ENCODE peak calls at places on chromosomes 7 and 10, in eight cellular contexts. U, K, H, D, Y, V, P and I are unnamed samples.

GRCh38 chr7:106217089-106217542 is 67.7 kb downstream of the NAMPT start:
- DNase-seq in H (no peak), K (peak), D (peak), V (peak), Y (peak), P (peak), U (peak), I (peak)

GRCh38 chr10:110226555-110226925 is 19.1 kb downstream of the MXI1 start:
- DNase-seq in V (peak), U (peak), P (peak), Y (peak), K (peak), H (peak), D (peak), I (peak)

GRCh38 chr10:63491558-63492316 is 26.0 kb upstream of the JMJD1C start:
- DNase-seq in U (peak), Y (peak), K (peak), D (no peak), V (peak), H (no peak), P (peak), I (no peak)

GRCh38 chr10:61786728-61787127 is 114.8 kb upstream of the ARID5B start:
- DNase-seq in D (no peak), H (peak), K (no peak), V (no peak), P (peak), U (peak), Y (no peak), I (peak)

GRCh38 chr10:63865210-63865609 is 344.0 kb downstream of the REEP3 start:
- DNase-seq in H (no peak), V (no peak), K (no peak), U (no peak), Y (no peak), D (no peak), P (no peak), I (no peak)

GRCh38 chr7:44750921-44751571 is 2.4 kb downstream of the ZMIZ2 start:
- DNase-seq in U (peak), H (no peak), Y (no peak), V (no peak), D (no peak), K (no peak), P (no peak), I (no peak)

GRCh38 chr10:18610517-18610916 is 40.9 kb downstream of the NSUN6 start:
- DNase-seq in Y (no peak), P (no peak), K (no peak), U (peak), H (no peak), V (peak), D (peak), I (peak)

GRCh38 chr10:73517166-73517888 is 21.5 kb upstream of the PPP3CB start:
- DNase-seq in P (no peak), H (no peak), D (no peak), Y (peak), K (no peak), V (no peak), U (no peak), I (no peak)

GRCh38 chr7:158520825-158521224 is 66.8 kb downstream of the PTPRN2 start:
- DNase-seq in Y (no peak), V (no peak), P (no peak), D (no peak), U (no peak), H (no peak), K (no peak), I (no peak)

GRCh38 chr10:121865554-121865953 is 62.3 kb downstream of the ATE1 start:
- DNase-seq in V (no peak), P (no peak), K (no peak), H (no peak), D (no peak), U (no peak), Y (no peak), I (no peak)

GRCh38 chr7:153682628-153683027 is 369.6 kb upstream of the DPP6 start:
- DNase-seq in P (no peak), H (no peak), D (no peak), U (no peak), K (no peak), V (no peak), Y (no peak), I (no peak)

GRCh38 chr10:1535337-1535957 is 201.9 kb downstream of the ADARB2 start:
- DNase-seq in U (no peak), Y (no peak), K (no peak), D (no peak), V (no peak), H (no peak), P (no peak), I (no peak)

GRCh38 chr7:23618241-23618640 is 21.1 kb downstream of the CCDC126 start:
- DNase-seq in U (no peak), D (no peak), K (no peak), V (no peak), P (no peak), H (no peak), Y (no peak), I (no peak)

GRCh38 chr7:20280475-20281351 is 50.0 kb upstream of the ITGB8 start:
- DNase-seq in P (no peak), H (no peak), K (no peak), U (no peak), Y (no peak), V (no peak), D (no peak), I (no peak)

GRCh38 chr7:98879198-98879988 is 1.1 kb downstream of the TRRAP start:
- DNase-seq in H (peak), V (peak), Y (peak), D (no peak), K (no peak), P (no peak), U (peak), I (no peak)

GRCh38 chr7:1708640-1709249 is 38.7 kb downstream of the ELFN1 start:
- DNase-seq in V (no peak), Y (no peak), H (no peak), P (no peak), K (no peak), D (no peak), U (no peak), I (no peak)

GRCh38 chr10:93893646-93894515 is at the start of gene SLC35G1:
- DNase-seq in K (peak), P (peak), V (peak), Y (peak), H (peak), U (peak), D (peak), I (peak)

GRCh38 chr7:150784120-150784736 is 15.9 kb downstream of the TMEM176B start:
- DNase-seq in Y (no peak), D (no peak), U (no peak), P (no peak), K (no peak), H (no peak), V (peak), I (no peak)

GRCh38 chr7:84060760-84061261 is 133.8 kb downstream of the SEMA3A start:
- DNase-seq in H (no peak), P (no peak), U (no peak), D (no peak), K (no peak), Y (no peak), V (no peak), I (no peak)

GRCh38 chr7:100629117-100629711 is 12.1 kb downstream of the TFR2 start:
- DNase-seq in Y (no peak), H (peak), U (no peak), D (no peak), P (no peak), V (peak), K (no peak), I (peak)

GRCh38 chr10:90777614-90778013 is 80.2 kb downstream of the HTR7 start:
- DNase-seq in K (no peak), U (no peak), V (peak), P (no peak), D (no peak), Y (no peak), H (no peak), I (no peak)

GRCh38 chr7:132865766-132866531 is 215.9 kb downstream of the CHCHD3 start:
- DNase-seq in Y (no peak), V (peak), P (no peak), K (no peak), H (peak), D (no peak), U (peak), I (no peak)

GRCh38 chr10:80170641-80171040 is 34.7 kb downstream of the ANXA11 start:
- DNase-seq in K (no peak), D (no peak), V (no peak), P (no peak), H (no peak), U (no peak), Y (peak), I (no peak)

GRCh38 chr7:107768263-107768662 is 24.3 kb downstream of the CBLL1 start:
- DNase-seq in Y (no peak), D (no peak), K (no peak), P (no peak), H (no peak), U (no peak), V (no peak), I (no peak)

GRCh38 chr10:117476716-117477115 is 65.8 kb upstream of the EMX2 start:
- DNase-seq in H (no peak), Y (peak), V (no peak), D (no peak), P (no peak), U (no peak), K (no peak), I (no peak)

GRCh38 chr10:30348378-30348776 is 701 bp downstream of the MTPAP start:
- DNase-seq in K (no peak), P (no peak), U (no peak), Y (no peak), V (no peak), H (peak), D (no peak), I (no peak)

DNA sequence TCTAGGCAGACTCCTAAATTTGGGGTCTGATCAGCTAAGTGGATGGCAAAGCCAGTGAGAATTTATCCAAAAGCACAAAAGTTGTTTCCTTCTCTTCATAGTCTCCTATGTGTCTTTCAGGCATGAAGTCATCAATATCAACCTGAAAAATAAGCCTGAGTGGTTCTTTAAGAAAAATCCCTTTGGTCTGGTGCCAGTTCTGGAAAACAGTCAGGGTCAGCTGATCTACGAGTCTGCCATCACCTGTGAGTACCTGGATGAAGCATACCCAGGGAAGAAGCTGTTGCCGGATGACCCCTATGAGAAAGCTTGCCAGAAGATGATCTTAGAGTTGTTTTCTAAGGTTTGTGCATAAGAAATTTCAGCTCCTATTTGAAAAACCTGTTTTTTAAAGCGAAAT is 4.8 kb downstream of the GSTO1 start:
- DNase-seq in P (no peak), H (no peak), D (no peak), K (no peak), Y (no peak), V (no peak), U (peak), I (no peak)
- TF ChIP-seq POLR2A in P (no peak), H (peak), D (no peak), K (no peak), Y (no peak), V (no peak), U (no peak), I (no peak)

GRCh38 chr7:156949541-156950380 is at the start of gene NOM1:
- DNase-seq in Y (peak), U (peak), P (peak), V (peak), H (peak), D (peak), K (peak), I (peak)
- TF ChIP-seq POLR2A in Y (no peak), U (no peak), P (peak), V (peak), H (peak), D (peak), K (no peak), I (peak)

DNA sequence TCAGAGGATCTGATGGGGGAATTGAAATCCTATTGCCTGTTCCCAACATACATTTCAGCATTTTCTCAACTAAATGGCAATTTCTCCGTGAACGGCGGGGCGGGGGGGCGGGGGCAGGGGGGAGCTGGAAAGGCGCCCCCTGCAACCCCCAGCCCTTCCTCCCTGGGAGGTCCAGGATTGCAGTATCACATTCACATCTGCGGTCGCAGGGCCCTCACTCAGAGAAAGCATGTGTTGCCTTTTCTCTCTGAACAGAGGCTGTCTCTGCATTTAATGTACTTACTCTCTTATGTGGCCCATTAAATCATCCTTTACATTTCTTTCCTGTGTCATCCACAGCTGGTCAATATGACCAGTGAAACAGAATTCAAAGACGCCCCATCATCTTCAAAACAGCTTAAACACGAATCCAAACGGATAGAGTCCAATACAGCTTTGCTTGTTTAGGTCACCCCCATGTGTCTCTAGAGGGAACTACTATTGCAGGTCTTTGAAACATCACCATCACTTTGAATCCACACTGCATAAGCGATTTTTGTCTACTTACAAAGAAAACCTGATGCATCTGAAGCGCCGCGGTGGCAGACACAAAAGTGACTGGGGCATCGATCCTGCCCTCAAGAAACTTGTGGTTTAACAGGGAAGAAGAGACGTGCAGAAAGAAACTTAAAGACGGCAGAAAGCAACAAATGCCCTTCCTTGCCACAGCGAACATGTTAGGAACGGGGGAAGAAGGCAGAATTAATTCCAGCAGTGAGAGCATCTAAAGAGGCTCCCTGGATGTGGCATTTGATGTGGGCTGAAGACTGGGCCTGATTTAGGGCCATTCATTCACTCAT is 17.0 kb upstream of the ECHDC3 start:
- DNase-seq in K (no peak), D (peak), P (no peak), V (peak), U (no peak), H (peak), Y (no peak), I (peak)
- TF ChIP-seq POLR2A in K (no peak), D (no peak), P (no peak), V (no peak), U (no peak), H (no peak), Y (no peak), I (no peak)

GRCh38 chr10:97498076-97498840 is at the start of gene MMS19:
- DNase-seq in U (peak), Y (peak), V (peak), P (peak), H (peak), D (peak), K (peak), I (peak)
- TF ChIP-seq POLR2A in U (peak), Y (peak), V (peak), P (peak), H (peak), D (peak), K (peak), I (peak)

GRCh38 chr10:102782698-102783540 is 39.2 kb downstream of the WBP1L start:
- DNase-seq in K (peak), Y (peak), D (no peak), V (peak), P (peak), H (no peak), U (peak), I (no peak)
- TF ChIP-seq POLR2A in K (no peak), Y (peak), D (no peak), V (no peak), P (no peak), H (no peak), U (no peak), I (no peak)

GRCh38 chr10:69318087-69318996 is 40.0 kb downstream of the HK1 start:
- DNase-seq in P (peak), D (peak), V (peak), H (peak), U (peak), K (peak), Y (peak), I (peak)

GRCh38 chr10:69320521-69320920 is 42.2 kb downstream of the HK1 start:
- DNase-seq in D (no peak), H (no peak), V (no peak), P (no peak), Y (no peak), K (no peak), U (no peak), I (no peak)

GRCh38 chr10:69319911-69320316 is 41.6 kb downstream of the HK1 start:
- DNase-seq in H (no peak), U (peak), D (no peak), Y (no peak), K (peak), V (no peak), P (no peak), I (no peak)

GRCh38 chr10:69317175-69318086 is 39.1 kb downstream of the HK1 start:
- DNase-seq in K (no peak), U (no peak), V (no peak), Y (no peak), D (no peak), P (no peak), H (peak), I (no peak)

GRCh38 chr10:69318997-69319727 is 40.9 kb downstream of the HK1 start:
- DNase-seq in U (peak), Y (peak), V (peak), D (peak), K (peak), P (peak), H (peak), I (no peak)
- TF ChIP-seq POLR2A in U (no peak), Y (peak), V (peak), D (peak), K (no peak), P (no peak), H (peak), I (peak)

GRCh38 chr7:55928006-55928767 is 23.5 kb upstream of the MRPS17 start:
- DNase-seq in H (no peak), K (no peak), U (no peak), V (no peak), D (no peak), Y (no peak), P (no peak), I (no peak)
- TF ChIP-seq POLR2A in H (no peak), K (no peak), U (no peak), V (no peak), D (no peak), Y (no peak), P (no peak), I (no peak)

GRCh38 chr7:40204581-40204980 is 69.8 kb downstream of the SUGCT start:
- DNase-seq in U (no peak), Y (no peak), P (no peak), D (no peak), V (no peak), H (no peak), K (no peak), I (no peak)

GRCh38 chr7:40202851-40203250 is 68.0 kb downstream of the SUGCT start:
- DNase-seq in U (no peak), P (no peak), Y (no peak), V (no peak), H (no peak), K (no peak), D (no peak), I (no peak)

GRCh38 chr7:40211291-40212003 is 76.6 kb downstream of the SUGCT start:
- DNase-seq in P (no peak), Y (no peak), V (no peak), K (no peak), U (no peak), H (no peak), D (no peak), I (no peak)

GRCh38 chr7:40200791-40201190 is 66.0 kb downstream of the SUGCT start:
- DNase-seq in V (no peak), Y (no peak), D (no peak), P (no peak), H (no peak), U (no peak), K (no peak), I (no peak)

DNA sequence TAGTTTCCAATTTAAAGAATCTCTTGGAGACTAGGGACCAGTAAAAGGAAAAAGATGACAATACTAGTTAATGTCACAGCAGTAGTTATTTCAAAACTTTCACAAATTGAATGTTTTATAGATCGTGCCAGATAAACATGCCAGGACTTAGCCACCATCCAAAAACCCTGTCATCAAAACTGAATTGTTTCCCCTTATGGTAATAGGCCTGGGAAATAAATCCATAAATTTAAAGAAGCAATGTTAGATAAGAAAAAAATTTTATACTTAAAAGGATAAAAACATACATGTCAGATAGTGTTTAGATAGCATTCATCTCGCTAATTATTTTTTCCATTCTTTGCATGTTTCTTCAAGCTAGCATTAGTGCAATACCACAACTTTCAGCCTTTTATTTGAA is 71.2 kb downstream of the SUGCT start:
- DNase-seq in P (no peak), H (no peak), D (no peak), K (no peak), V (no peak), U (no peak), Y (no peak), I (no peak)
- TF ChIP-seq POLR2A in P (no peak), H (no peak), D (no peak), K (no peak), V (no peak), U (no peak), Y (no peak), I (no peak)

GRCh38 chr10:71638087-71638576 is 81.4 kb downstream of the C10orf105 start:
- DNase-seq in D (no peak), P (no peak), H (peak), Y (no peak), V (peak), K (no peak), U (no peak), I (no peak)
- TF ChIP-seq POLR2A in D (no peak), P (no peak), H (no peak), Y (no peak), V (no peak), K (no peak), U (no peak), I (no peak)